ENCODE peak calls at places on chromosomes 5 and 9, in ten cellular contexts. B is neural crest cell; R is effector CD4-positive, alpha-beta T cell; V is prostate gland; K is SHP77 treated with DMSO at 0.1 percent for 48 hours; J is AG20443; H is GM13976; Z is effector memory CD8-positive, alpha-beta T cell; F is stimulated activated CD4-positive, alpha-beta T cell treated with anti-CD3 and anti-CD28 coated beads, Interleukin-1b, Interleukin-23, amount 100 ng/mL, for 48 hours; A is bronchial epithelial cell. L is an unnamed sample.

GRCh38 chr5:145396888-145397287 is 438.3 kb downstream of the PRELID2 start:
- DNase-seq in B (no peak), R (no peak), V (no peak), K (no peak), J (no peak), H (no peak), Z (no peak), F (no peak), A (peak; percentile 8), L (no peak)

GRCh38 chr9:88303785-88304495 is 84.3 kb upstream of the SPIN1 start:
- DNase-seq in B (no peak), R (no peak), V (no peak), K (no peak), J (peak; percentile 52), H (peak; percentile 74), Z (no peak), F (peak; percentile 68), A (peak; percentile 16), L (no peak)

GRCh38 chr5:14357441-14357840 is 214.3 kb downstream of the TRIO start:
- DNase-seq in B (no peak), R (no peak), V (no peak), K (no peak), J (no peak), H (no peak), Z (no peak), F (no peak), A (no peak), L (no peak)

GRCh38 chr9:3238241-3238640 is 287.6 kb downstream of the RFX3 start:
- DNase-seq in B (no peak), R (no peak), V (no peak), K (no peak), J (peak; percentile 14), H (no peak), Z (no peak), F (no peak), A (peak; percentile 13), L (no peak)

GRCh38 chr5:109313123-109313522 is 96.7 kb downstream of the PJA2 start:
- DNase-seq in B (no peak), R (no peak), V (no peak), K (no peak), J (no peak), H (no peak), Z (no peak), F (no peak), A (no peak), L (no peak)

GRCh38 chr9:99762470-99762869 is 59.2 kb upstream of the NR4A3 start:
- DNase-seq in B (no peak), R (no peak), V (no peak), K (no peak), J (no peak), H (peak; percentile 49), Z (no peak), F (no peak), A (no peak), L (no peak)

GRCh38 chr5:71932649-71933338 is 174.5 kb upstream of the MAP1B start:
- DNase-seq in B (peak; percentile 34), R (no peak), V (no peak), K (no peak), J (peak; percentile 40), H (no peak), Z (no peak), F (no peak), A (peak; percentile 70), L (peak; percentile 40)

GRCh38 chr5:55480781-55481180 is 54.0 kb downstream of the PLPP1 start:
- DNase-seq in B (no peak), R (no peak), V (no peak), K (no peak), J (peak; percentile 14), H (no peak), Z (no peak), F (no peak), A (peak; percentile 32), L (no peak)

GRCh38 chr5:143142596-143143435 is 260.7 kb downstream of the NR3C1 start:
- DNase-seq in B (no peak), R (no peak), V (peak; percentile 82), K (peak; percentile 83), J (no peak), H (no peak), Z (no peak), F (no peak), A (peak; percentile 93), L (no peak)

GRCh38 chr9:125541840-125542243 is 165.2 kb downstream of the MAPKAP1 start:
- DNase-seq in B (no peak), R (no peak), V (no peak), K (peak; percentile 71), J (no peak), H (no peak), Z (no peak), F (no peak), A (no peak), L (no peak)

GRCh38 chr5:168076561-168076991 is 214.9 kb upstream of the WWC1 start:
- DNase-seq in B (peak; percentile 56), R (no peak), V (peak; percentile 61), K (no peak), J (peak; percentile 60), H (no peak), Z (no peak), F (peak; percentile 1), A (no peak), L (no peak)

GRCh38 chr9:135693771-135694170 is 5.5 kb downstream of the SOHLH1 start:
- DNase-seq in B (no peak), R (no peak), V (no peak), K (no peak), J (no peak), H (no peak), Z (no peak), F (no peak), A (no peak), L (no peak)

GRCh38 chr9:124392855-124393460 is 22.3 kb downstream of the PSMB7 start:
- DNase-seq in B (peak; percentile 26), R (no peak), V (no peak), K (no peak), J (peak; percentile 83), H (no peak), Z (no peak), F (peak; percentile 21), A (peak; percentile 97), L (no peak)

GRCh38 chr5:54743997-54744788 is 226.6 kb downstream of the SNX18 start:
- DNase-seq in B (no peak), R (peak; percentile 15), V (no peak), K (no peak), J (peak; percentile 83), H (peak; percentile 36), Z (peak; percentile 46), F (peak; percentile 51), A (peak; percentile 93), L (no peak)

GRCh38 chr9:7811679-7812078 is 12.1 kb upstream of the DMAC1 start:
- DNase-seq in B (no peak), R (no peak), V (no peak), K (no peak), J (no peak), H (no peak), Z (no peak), F (no peak), A (no peak), L (no peak)

GRCh38 chr5:177315411-177315810 is 3.7 kb upstream of the MXD3 start:
- DNase-seq in B (no peak), R (no peak), V (no peak), K (no peak), J (no peak), H (no peak), Z (no peak), F (no peak), A (no peak), L (no peak)

GRCh38 chr9:110266786-110267185 is 10.5 kb upstream of the TXN start:
- DNase-seq in B (no peak), R (no peak), V (no peak), K (no peak), J (no peak), H (no peak), Z (no peak), F (no peak), A (no peak), L (no peak)

GRCh38 chr5:73384861-73385260 is 63.7 kb downstream of the FOXD1 start:
- DNase-seq in B (no peak), R (no peak), V (no peak), K (no peak), J (no peak), H (no peak), Z (no peak), F (no peak), A (no peak), L (no peak)

GRCh38 chr5:53381-54174 is 38.4 kb upstream of the PLEKHG4B start:
- DNase-seq in B (peak; percentile 43), R (no peak), V (peak; percentile 70), K (no peak), J (peak; percentile 70), H (peak; percentile 41), Z (no peak), F (peak; percentile 30), A (peak; percentile 2), L (peak; percentile 34)

GRCh38 chr5:43573058-43573457 is 16.2 kb upstream of the PAIP1 start:
- DNase-seq in B (no peak), R (no peak), V (no peak), K (no peak), J (peak; percentile 21), H (no peak), Z (no peak), F (no peak), A (no peak), L (no peak)

L was measured in lung.